ENCODE peak calls at places on chromosomes 11 and 22, in nine cellular contexts. K, N, O, U, F, I, Y, V and G are unnamed samples.

GRCh38 chr22:30606455-30607299 is at the start of gene TCN2:
- DNase-seq in I (peak; percentile 84), U (peak; percentile 58), N (peak; percentile 84), V (peak; percentile 84), F (no peak), K (peak; percentile 74), O (peak; percentile 79), Y (peak; percentile 73), G (no peak)

GRCh38 chr11:72932132-72932570 is 117.9 kb downstream of the ATG16L2 start:
- DNase-seq in U (no peak), K (no peak), V (peak; percentile 67), N (no peak), I (peak; percentile 62), Y (no peak), F (peak; percentile 31), O (no peak), G (no peak)

GRCh38 chr11:82903843-82904586 is 2.5 kb downstream of the DDIAS start:
- DNase-seq in V (no peak), O (no peak), N (no peak), Y (no peak), U (no peak), F (no peak), K (no peak), I (no peak), G (no peak)

GRCh38 chr22:20249797-20250354 is 18.2 kb downstream of the RTN4R start:
- DNase-seq in O (peak; percentile 43), U (no peak), Y (no peak), I (peak; percentile 58), V (peak; percentile 59), N (no peak), F (no peak), K (no peak), G (no peak)

GRCh38 chr22:36221799-36222751 is 17.3 kb downstream of the APOL2 start:
- DNase-seq in I (peak; percentile 53), V (peak; percentile 62), Y (peak; percentile 52), F (no peak), U (peak; percentile 53), O (no peak), N (no peak), K (peak; percentile 68), G (no peak)

GRCh38 chr11:120601566-120601965 is 90.0 kb downstream of the GRIK4 start:
- DNase-seq in K (no peak), I (peak; percentile 23), V (peak; percentile 27), Y (no peak), O (no peak), F (no peak), U (no peak), N (no peak), G (no peak)

GRCh38 chr22:20084547-20085413 is 4.7 kb downstream of the DGCR8 start:
- DNase-seq in V (peak; percentile 21), F (no peak), I (peak; percentile 12), N (no peak), O (no peak), Y (peak; percentile 37), U (peak; percentile 52), K (peak; percentile 52), G (no peak)

GRCh38 chr11:6742260-6742659 is 29.5 kb downstream of the OR2AG2 start:
- DNase-seq in Y (no peak), I (no peak), O (no peak), K (no peak), F (no peak), U (no peak), V (no peak), N (no peak), G (no peak)

GRCh38 chr11:65648997-65649491 is 11.1 kb downstream of the SIPA1 start:
- DNase-seq in Y (no peak), K (peak; percentile 66), O (no peak), F (no peak), N (peak; percentile 65), I (no peak), U (no peak), V (no peak), G (no peak)

GRCh38 chr11:69943066-69943465 is 123.8 kb upstream of the FGF3 start:
- DNase-seq in U (no peak), N (peak; percentile 30), V (no peak), K (peak; percentile 34), F (no peak), O (no peak), I (no peak), Y (no peak), G (no peak)

GRCh38 chr22:20015187-20015625 is 1.4 kb downstream of the ARVCF start:
- DNase-seq in I (no peak), U (no peak), O (no peak), V (no peak), Y (no peak), K (no peak), N (no peak), F (no peak), G (no peak)

GRCh38 chr11:27460571-27460970 is 12.0 kb downstream of the LGR4 start:
- DNase-seq in O (no peak), V (no peak), K (no peak), F (no peak), I (no peak), N (no peak), Y (no peak), U (no peak), G (no peak)

GRCh38 chr11:8127442-8127841 is 41.4 kb downstream of the RIC3 start:
- DNase-seq in I (no peak), V (no peak), K (no peak), U (no peak), F (no peak), N (no peak), O (no peak), Y (no peak), G (no peak)

GRCh38 chr11:35223429-35223828 is 84.5 kb downstream of the CD44 start:
- DNase-seq in K (no peak), I (peak; percentile 71), F (peak; percentile 42), U (no peak), N (no peak), O (peak; percentile 69), V (peak; percentile 64), Y (no peak), G (no peak)

GRCh38 chr11:132648841-132649240 is 883.5 kb downstream of the OPCML start:
- DNase-seq in N (no peak), U (no peak), V (no peak), Y (no peak), I (no peak), F (no peak), K (no peak), O (no peak), G (no peak)

GRCh38 chr22:32308191-32308590 is 49.5 kb upstream of the RFPL3 start:
- DNase-seq in U (no peak), V (no peak), K (no peak), I (no peak), Y (no peak), O (no peak), N (no peak), F (no peak), G (no peak)

GRCh38 chr11:62437616-62438015 is 18.8 kb downstream of the SCGB1A1 start:
- DNase-seq in Y (no peak), U (no peak), N (no peak), F (no peak), K (no peak), I (no peak), O (no peak), V (no peak), G (no peak)

GRCh38 chr11:62435741-62436485 is 17.1 kb downstream of the SCGB1A1 start:
- DNase-seq in U (no peak), N (no peak), I (no peak), K (no peak), Y (no peak), V (no peak), O (peak; percentile 53), F (no peak), G (no peak)

GRCh38 chr11:62438641-62439040 is 19.8 kb downstream of the SCGB1A1 start:
- DNase-seq in Y (no peak), U (no peak), N (no peak), O (no peak), F (no peak), I (no peak), K (no peak), V (no peak), G (no peak)

GRCh38 chr11:62443390-62444201 is 24.8 kb downstream of the SCGB1A1 start:
- DNase-seq in V (peak; percentile 54), F (no peak), Y (no peak), N (no peak), O (peak; percentile 38), K (no peak), I (peak; percentile 81), U (no peak), G (no peak)

DNA sequence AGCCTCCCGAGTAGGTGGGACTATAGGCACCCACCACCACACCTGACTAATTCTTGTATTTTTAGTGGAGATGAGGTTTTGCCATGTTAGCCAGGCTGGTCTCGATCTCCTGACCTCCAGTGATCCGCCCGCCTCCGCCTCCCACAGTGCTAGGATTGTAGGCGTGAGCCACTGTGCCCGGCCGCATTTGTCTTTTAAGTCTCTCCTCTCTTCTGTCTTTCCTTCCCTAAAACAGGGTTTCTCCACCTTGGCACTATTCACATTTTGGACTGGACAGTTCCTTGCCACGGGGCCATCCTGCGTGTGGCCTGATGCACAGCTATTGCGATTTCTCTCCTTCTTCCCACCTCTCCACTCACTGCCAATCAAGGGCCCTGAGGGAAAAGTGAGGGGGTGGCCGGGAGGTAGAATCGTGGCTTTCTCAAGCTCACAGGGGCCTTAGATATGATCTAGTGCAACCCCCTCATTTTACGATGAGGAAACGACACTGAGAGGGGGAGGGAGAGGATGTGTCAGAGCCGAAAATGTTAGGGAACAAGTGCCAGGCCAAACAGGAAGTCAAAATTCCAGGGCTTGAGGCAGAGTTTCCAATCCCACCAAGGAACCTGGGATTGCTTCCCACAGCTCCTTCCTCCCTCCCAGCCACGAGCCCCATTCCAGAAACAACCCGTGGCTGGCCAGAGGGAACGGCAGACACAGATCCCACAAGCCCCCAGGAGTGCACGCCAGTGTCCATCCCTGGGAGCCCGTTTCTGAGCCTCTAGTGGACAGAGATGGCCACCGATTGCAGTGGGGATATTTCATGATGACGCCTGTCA is 21.2 kb downstream of the SCGB1A1 start:
- DNase-seq in I (peak; percentile 80), O (peak; percentile 77), Y (no peak), F (no peak), V (peak; percentile 71), K (no peak), U (no peak), N (no peak), G (no peak)
- TF ChIP-seq CTCF in I (peak; percentile 24), O (peak; percentile 6), Y (no peak), F (peak; percentile 39), V (no peak), K (no peak), U (no peak), N (peak; percentile 10), G (no peak)

GRCh38 chr11:102367364-102367763 is 20.4 kb downstream of the BIRC2 start:
- DNase-seq in F (no peak), K (no peak), O (no peak), V (peak; percentile 52), Y (no peak), I (peak; percentile 59), U (no peak), N (no peak), G (no peak)
- TF ChIP-seq CTCF in F (peak; percentile 19), K (peak; percentile 17), O (peak; percentile 32), V (peak; percentile 16), Y (no peak), I (no peak), U (no peak), N (no peak), G (peak; percentile 53)

GRCh38 chr22:27535452-27535851 is 266.1 kb downstream of the MN1 start:
- DNase-seq in K (no peak), I (no peak), Y (no peak), O (no peak), V (no peak), F (no peak), N (no peak), U (no peak), G (no peak)
- TF ChIP-seq CTCF in K (no peak), I (no peak), Y (no peak), O (no peak), V (no peak), F (no peak), N (no peak), U (no peak), G (no peak)

GRCh38 chr11:19076744-19077589 is 16.4 kb upstream of the MRGPRX2 start:
- DNase-seq in Y (peak; percentile 67), U (peak; percentile 78), K (peak; percentile 70), I (peak; percentile 56), O (peak; percentile 19), N (peak; percentile 71), F (no peak), V (peak; percentile 62), G (peak; percentile 76)
- TF ChIP-seq CTCF in Y (peak; percentile 98), U (peak; percentile 97), K (peak; percentile 87), I (peak; percentile 95), O (peak; percentile 67), N (peak; percentile 99), F (peak; percentile 99), V (peak; percentile 99), G (peak; percentile 98)